ENCODE peak calls at places on chromosomes 13 and 19, in ten cellular contexts. One of them, this sample, is unnamed.

GRCh38 chr19:18603255-18603957 is 3.2 kb downstream of the CRLF1 start:
- DNase-seq in neural progenitor cell: peak; percentile 75
- DNase-seq in CD8-positive, alpha-beta memory T cell: no peak
- DNase-seq in stimulated activated CD4-positive, alpha-beta T cell treated with anti-CD3 and anti-CD28 coated beads, TNF-alpha, amount 100 ng/mL, for 1 hour: no peak
- DNase-seq in RPMI7951: no peak
- DNase-seq in right cardiac atrium: peak; percentile 72
- DNase-seq in left cardiac atrium: no peak
- DNase-seq in stimulated activated CD8-positive, alpha-beta memory T cell treated with anti-CD3 and anti-CD28 coated beads, Interleukin-7, amount 100 ng/mL, for 24 hours: no peak
- DNase-seq in HTR-8/SVneo: no peak
- DNase-seq in COLO829: no peak
- DNase-seq in this sample: no peak

GRCh38 chr19:52689804-52690394 is 44.9 kb downstream of the ZNF611 start:
- DNase-seq in neural progenitor cell: peak; percentile 44
- DNase-seq in CD8-positive, alpha-beta memory T cell: peak; percentile 24
- DNase-seq in stimulated activated CD4-positive, alpha-beta T cell treated with anti-CD3 and anti-CD28 coated beads, TNF-alpha, amount 100 ng/mL, for 1 hour: no peak
- DNase-seq in RPMI7951: no peak
- DNase-seq in right cardiac atrium: peak; percentile 80
- DNase-seq in left cardiac atrium: peak; percentile 63
- DNase-seq in stimulated activated CD8-positive, alpha-beta memory T cell treated with anti-CD3 and anti-CD28 coated beads, Interleukin-7, amount 100 ng/mL, for 24 hours: peak; percentile 2
- DNase-seq in HTR-8/SVneo: no peak
- DNase-seq in COLO829: peak; percentile 0
- DNase-seq in this sample: no peak

GRCh38 chr13:102678339-102679122 is 16.3 kb downstream of the METTL21C start:
- DNase-seq in neural progenitor cell: no peak
- DNase-seq in CD8-positive, alpha-beta memory T cell: no peak
- DNase-seq in stimulated activated CD4-positive, alpha-beta T cell treated with anti-CD3 and anti-CD28 coated beads, TNF-alpha, amount 100 ng/mL, for 1 hour: no peak
- DNase-seq in RPMI7951: no peak
- DNase-seq in right cardiac atrium: no peak
- DNase-seq in left cardiac atrium: no peak
- DNase-seq in stimulated activated CD8-positive, alpha-beta memory T cell treated with anti-CD3 and anti-CD28 coated beads, Interleukin-7, amount 100 ng/mL, for 24 hours: no peak
- DNase-seq in HTR-8/SVneo: no peak
- DNase-seq in COLO829: no peak
- DNase-seq in this sample: no peak

GRCh38 chr19:38850976-38851621 is 1.3 kb upstream of the HNRNPL start:
- DNase-seq in neural progenitor cell: peak; percentile 80
- DNase-seq in CD8-positive, alpha-beta memory T cell: peak; percentile 63
- DNase-seq in stimulated activated CD4-positive, alpha-beta T cell treated with anti-CD3 and anti-CD28 coated beads, TNF-alpha, amount 100 ng/mL, for 1 hour: no peak
- DNase-seq in RPMI7951: no peak
- DNase-seq in right cardiac atrium: peak; percentile 78
- DNase-seq in left cardiac atrium: peak; percentile 44
- DNase-seq in stimulated activated CD8-positive, alpha-beta memory T cell treated with anti-CD3 and anti-CD28 coated beads, Interleukin-7, amount 100 ng/mL, for 24 hours: no peak
- DNase-seq in HTR-8/SVneo: no peak
- DNase-seq in COLO829: no peak
- DNase-seq in this sample: no peak

GRCh38 chr13:73585236-73585635 is 526.4 kb downstream of the KLF5 start:
- DNase-seq in neural progenitor cell: no peak
- DNase-seq in CD8-positive, alpha-beta memory T cell: no peak
- DNase-seq in stimulated activated CD4-positive, alpha-beta T cell treated with anti-CD3 and anti-CD28 coated beads, TNF-alpha, amount 100 ng/mL, for 1 hour: no peak
- DNase-seq in RPMI7951: no peak
- DNase-seq in right cardiac atrium: no peak
- DNase-seq in left cardiac atrium: no peak
- DNase-seq in stimulated activated CD8-positive, alpha-beta memory T cell treated with anti-CD3 and anti-CD28 coated beads, Interleukin-7, amount 100 ng/mL, for 24 hours: no peak
- DNase-seq in HTR-8/SVneo: no peak
- DNase-seq in COLO829: no peak
- DNase-seq in this sample: no peak

GRCh38 chr13:94251801-94252200 is 227.7 kb downstream of the DCT start:
- DNase-seq in neural progenitor cell: no peak
- DNase-seq in CD8-positive, alpha-beta memory T cell: no peak
- DNase-seq in stimulated activated CD4-positive, alpha-beta T cell treated with anti-CD3 and anti-CD28 coated beads, TNF-alpha, amount 100 ng/mL, for 1 hour: no peak
- DNase-seq in RPMI7951: no peak
- DNase-seq in right cardiac atrium: peak; percentile 61
- DNase-seq in left cardiac atrium: peak; percentile 18
- DNase-seq in stimulated activated CD8-positive, alpha-beta memory T cell treated with anti-CD3 and anti-CD28 coated beads, Interleukin-7, amount 100 ng/mL, for 24 hours: no peak
- DNase-seq in HTR-8/SVneo: no peak
- DNase-seq in COLO829: no peak
- DNase-seq in this sample: no peak

GRCh38 chr19:38036707-38037106 is 129.7 kb downstream of the SIPA1L3 start:
- DNase-seq in neural progenitor cell: no peak
- DNase-seq in CD8-positive, alpha-beta memory T cell: no peak
- DNase-seq in stimulated activated CD4-positive, alpha-beta T cell treated with anti-CD3 and anti-CD28 coated beads, TNF-alpha, amount 100 ng/mL, for 1 hour: no peak
- DNase-seq in RPMI7951: no peak
- DNase-seq in right cardiac atrium: no peak
- DNase-seq in left cardiac atrium: no peak
- DNase-seq in stimulated activated CD8-positive, alpha-beta memory T cell treated with anti-CD3 and anti-CD28 coated beads, Interleukin-7, amount 100 ng/mL, for 24 hours: no peak
- DNase-seq in HTR-8/SVneo: no peak
- DNase-seq in COLO829: no peak
- DNase-seq in this sample: no peak

GRCh38 chr19:45311640-45312039 is 11.0 kb downstream of the CKM start:
- DNase-seq in neural progenitor cell: no peak
- DNase-seq in CD8-positive, alpha-beta memory T cell: no peak
- DNase-seq in stimulated activated CD4-positive, alpha-beta T cell treated with anti-CD3 and anti-CD28 coated beads, TNF-alpha, amount 100 ng/mL, for 1 hour: no peak
- DNase-seq in RPMI7951: peak; percentile 61
- DNase-seq in right cardiac atrium: peak; percentile 71
- DNase-seq in left cardiac atrium: peak; percentile 44
- DNase-seq in stimulated activated CD8-positive, alpha-beta memory T cell treated with anti-CD3 and anti-CD28 coated beads, Interleukin-7, amount 100 ng/mL, for 24 hours: no peak
- DNase-seq in HTR-8/SVneo: no peak
- DNase-seq in COLO829: no peak
- DNase-seq in this sample: no peak

GRCh38 chr13:33381906-33382305 is 96.4 kb upstream of the STARD13 start:
- DNase-seq in neural progenitor cell: no peak
- DNase-seq in CD8-positive, alpha-beta memory T cell: no peak
- DNase-seq in stimulated activated CD4-positive, alpha-beta T cell treated with anti-CD3 and anti-CD28 coated beads, TNF-alpha, amount 100 ng/mL, for 1 hour: no peak
- DNase-seq in RPMI7951: no peak
- DNase-seq in right cardiac atrium: no peak
- DNase-seq in left cardiac atrium: no peak
- DNase-seq in stimulated activated CD8-positive, alpha-beta memory T cell treated with anti-CD3 and anti-CD28 coated beads, Interleukin-7, amount 100 ng/mL, for 24 hours: no peak
- DNase-seq in HTR-8/SVneo: no peak
- DNase-seq in COLO829: no peak
- DNase-seq in this sample: no peak

GRCh38 chr19:18252370-18252717 is 21.9 kb downstream of the IQCN start:
- DNase-seq in neural progenitor cell: no peak
- DNase-seq in CD8-positive, alpha-beta memory T cell: no peak
- DNase-seq in stimulated activated CD4-positive, alpha-beta T cell treated with anti-CD3 and anti-CD28 coated beads, TNF-alpha, amount 100 ng/mL, for 1 hour: no peak
- DNase-seq in RPMI7951: no peak
- DNase-seq in right cardiac atrium: no peak
- DNase-seq in left cardiac atrium: no peak
- DNase-seq in stimulated activated CD8-positive, alpha-beta memory T cell treated with anti-CD3 and anti-CD28 coated beads, Interleukin-7, amount 100 ng/mL, for 24 hours: no peak
- DNase-seq in HTR-8/SVneo: no peak
- DNase-seq in COLO829: no peak
- DNase-seq in this sample: no peak

GRCh38 chr19:55095260-55096060 is 19.8 kb downstream of the EPS8L1 start:
- DNase-seq in neural progenitor cell: peak; percentile 48
- DNase-seq in CD8-positive, alpha-beta memory T cell: no peak
- DNase-seq in stimulated activated CD4-positive, alpha-beta T cell treated with anti-CD3 and anti-CD28 coated beads, TNF-alpha, amount 100 ng/mL, for 1 hour: no peak
- DNase-seq in RPMI7951: no peak
- DNase-seq in right cardiac atrium: peak; percentile 28
- DNase-seq in left cardiac atrium: no peak
- DNase-seq in stimulated activated CD8-positive, alpha-beta memory T cell treated with anti-CD3 and anti-CD28 coated beads, Interleukin-7, amount 100 ng/mL, for 24 hours: no peak
- DNase-seq in HTR-8/SVneo: no peak
- DNase-seq in COLO829: no peak
- DNase-seq in this sample: no peak

GRCh38 chr19:8208710-8209110 is 460 bp upstream of the CERS4 start:
- DNase-seq in neural progenitor cell: no peak
- DNase-seq in CD8-positive, alpha-beta memory T cell: no peak
- DNase-seq in stimulated activated CD4-positive, alpha-beta T cell treated with anti-CD3 and anti-CD28 coated beads, TNF-alpha, amount 100 ng/mL, for 1 hour: no peak
- DNase-seq in RPMI7951: no peak
- DNase-seq in right cardiac atrium: peak; percentile 92
- DNase-seq in left cardiac atrium: no peak
- DNase-seq in stimulated activated CD8-positive, alpha-beta memory T cell treated with anti-CD3 and anti-CD28 coated beads, Interleukin-7, amount 100 ng/mL, for 24 hours: no peak
- DNase-seq in HTR-8/SVneo: no peak
- DNase-seq in COLO829: no peak
- DNase-seq in this sample: no peak

GRCh38 chr13:99316224-99316623 is 9.0 kb upstream of the GPR183 start:
- DNase-seq in neural progenitor cell: no peak
- DNase-seq in CD8-positive, alpha-beta memory T cell: no peak
- DNase-seq in stimulated activated CD4-positive, alpha-beta T cell treated with anti-CD3 and anti-CD28 coated beads, TNF-alpha, amount 100 ng/mL, for 1 hour: no peak
- DNase-seq in RPMI7951: no peak
- DNase-seq in right cardiac atrium: no peak
- DNase-seq in left cardiac atrium: no peak
- DNase-seq in stimulated activated CD8-positive, alpha-beta memory T cell treated with anti-CD3 and anti-CD28 coated beads, Interleukin-7, amount 100 ng/mL, for 24 hours: no peak
- DNase-seq in HTR-8/SVneo: no peak
- DNase-seq in COLO829: no peak
- DNase-seq in this sample: no peak

GRCh38 chr19:41616785-41617621 is 9.9 kb downstream of the CEACAM4 start:
- DNase-seq in neural progenitor cell: peak; percentile 29
- DNase-seq in CD8-positive, alpha-beta memory T cell: no peak
- DNase-seq in stimulated activated CD4-positive, alpha-beta T cell treated with anti-CD3 and anti-CD28 coated beads, TNF-alpha, amount 100 ng/mL, for 1 hour: no peak
- DNase-seq in RPMI7951: peak; percentile 24
- DNase-seq in right cardiac atrium: no peak
- DNase-seq in left cardiac atrium: no peak
- DNase-seq in stimulated activated CD8-positive, alpha-beta memory T cell treated with anti-CD3 and anti-CD28 coated beads, Interleukin-7, amount 100 ng/mL, for 24 hours: no peak
- DNase-seq in HTR-8/SVneo: peak; percentile 19
- DNase-seq in COLO829: no peak
- DNase-seq in this sample: no peak

GRCh38 chr13:113116871-113117271 is 5.7 kb upstream of the F10 start:
- DNase-seq in neural progenitor cell: no peak
- DNase-seq in CD8-positive, alpha-beta memory T cell: no peak
- DNase-seq in stimulated activated CD4-positive, alpha-beta T cell treated with anti-CD3 and anti-CD28 coated beads, TNF-alpha, amount 100 ng/mL, for 1 hour: no peak
- DNase-seq in RPMI7951: no peak
- DNase-seq in right cardiac atrium: no peak
- DNase-seq in left cardiac atrium: no peak
- DNase-seq in stimulated activated CD8-positive, alpha-beta memory T cell treated with anti-CD3 and anti-CD28 coated beads, Interleukin-7, amount 100 ng/mL, for 24 hours: no peak
- DNase-seq in HTR-8/SVneo: no peak
- DNase-seq in COLO829: no peak
- DNase-seq in this sample: no peak

GRCh38 chr13:27171244-27171829 is at the start of gene USP12:
- DNase-seq in neural progenitor cell: no peak
- DNase-seq in CD8-positive, alpha-beta memory T cell: peak; percentile 28
- DNase-seq in stimulated activated CD4-positive, alpha-beta T cell treated with anti-CD3 and anti-CD28 coated beads, TNF-alpha, amount 100 ng/mL, for 1 hour: no peak
- DNase-seq in RPMI7951: no peak
- DNase-seq in right cardiac atrium: no peak
- DNase-seq in left cardiac atrium: peak; percentile 53
- DNase-seq in stimulated activated CD8-positive, alpha-beta memory T cell treated with anti-CD3 and anti-CD28 coated beads, Interleukin-7, amount 100 ng/mL, for 24 hours: no peak
- DNase-seq in HTR-8/SVneo: no peak
- DNase-seq in COLO829: no peak
- DNase-seq in this sample: no peak

GRCh38 chr19:3162418-3163229 is 15.9 kb upstream of the S1PR4 start:
- DNase-seq in neural progenitor cell: no peak
- DNase-seq in CD8-positive, alpha-beta memory T cell: no peak
- DNase-seq in stimulated activated CD4-positive, alpha-beta T cell treated with anti-CD3 and anti-CD28 coated beads, TNF-alpha, amount 100 ng/mL, for 1 hour: no peak
- DNase-seq in RPMI7951: peak; percentile 81
- DNase-seq in right cardiac atrium: peak; percentile 42
- DNase-seq in left cardiac atrium: no peak
- DNase-seq in stimulated activated CD8-positive, alpha-beta memory T cell treated with anti-CD3 and anti-CD28 coated beads, Interleukin-7, amount 100 ng/mL, for 24 hours: no peak
- DNase-seq in HTR-8/SVneo: no peak
- DNase-seq in COLO829: peak; percentile 78
- DNase-seq in this sample: no peak

GRCh38 chr13:24511824-24512207 is 762 bp downstream of the PARP4 start:
- DNase-seq in neural progenitor cell: no peak
- DNase-seq in CD8-positive, alpha-beta memory T cell: no peak
- DNase-seq in stimulated activated CD4-positive, alpha-beta T cell treated with anti-CD3 and anti-CD28 coated beads, TNF-alpha, amount 100 ng/mL, for 1 hour: no peak
- DNase-seq in RPMI7951: no peak
- DNase-seq in right cardiac atrium: no peak
- DNase-seq in left cardiac atrium: no peak
- DNase-seq in stimulated activated CD8-positive, alpha-beta memory T cell treated with anti-CD3 and anti-CD28 coated beads, Interleukin-7, amount 100 ng/mL, for 24 hours: no peak
- DNase-seq in HTR-8/SVneo: no peak
- DNase-seq in COLO829: peak; percentile 2
- DNase-seq in this sample: no peak

GRCh38 chr13:80654638-80655249 is 313.8 kb upstream of the SPRY2 start:
- DNase-seq in neural progenitor cell: no peak
- DNase-seq in CD8-positive, alpha-beta memory T cell: no peak
- DNase-seq in stimulated activated CD4-positive, alpha-beta T cell treated with anti-CD3 and anti-CD28 coated beads, TNF-alpha, amount 100 ng/mL, for 1 hour: no peak
- DNase-seq in RPMI7951: no peak
- DNase-seq in right cardiac atrium: peak; percentile 53
- DNase-seq in left cardiac atrium: peak; percentile 18
- DNase-seq in stimulated activated CD8-positive, alpha-beta memory T cell treated with anti-CD3 and anti-CD28 coated beads, Interleukin-7, amount 100 ng/mL, for 24 hours: no peak
- DNase-seq in HTR-8/SVneo: no peak
- DNase-seq in COLO829: no peak
- DNase-seq in this sample: no peak

GRCh38 chr13:43303040-43303729 is 279.8 kb downstream of the DNAJC15 start:
- DNase-seq in neural progenitor cell: peak; percentile 82
- DNase-seq in CD8-positive, alpha-beta memory T cell: no peak
- DNase-seq in stimulated activated CD4-positive, alpha-beta T cell treated with anti-CD3 and anti-CD28 coated beads, TNF-alpha, amount 100 ng/mL, for 1 hour: no peak
- DNase-seq in RPMI7951: peak; percentile 74
- DNase-seq in right cardiac atrium: peak; percentile 78
- DNase-seq in left cardiac atrium: peak; percentile 71
- DNase-seq in stimulated activated CD8-positive, alpha-beta memory T cell treated with anti-CD3 and anti-CD28 coated beads, Interleukin-7, amount 100 ng/mL, for 24 hours: no peak
- DNase-seq in HTR-8/SVneo: peak; percentile 17
- DNase-seq in COLO829: peak; percentile 38
- DNase-seq in this sample: no peak

GRCh38 chr13:100508391-100508790 is 80.2 kb downstream of the GGACT start:
- DNase-seq in neural progenitor cell: no peak
- DNase-seq in CD8-positive, alpha-beta memory T cell: no peak
- DNase-seq in stimulated activated CD4-positive, alpha-beta T cell treated with anti-CD3 and anti-CD28 coated beads, TNF-alpha, amount 100 ng/mL, for 1 hour: no peak
- DNase-seq in RPMI7951: no peak
- DNase-seq in right cardiac atrium: no peak
- DNase-seq in left cardiac atrium: no peak
- DNase-seq in stimulated activated CD8-positive, alpha-beta memory T cell treated with anti-CD3 and anti-CD28 coated beads, Interleukin-7, amount 100 ng/mL, for 24 hours: no peak
- DNase-seq in HTR-8/SVneo: no peak
- DNase-seq in COLO829: no peak
- DNase-seq in this sample: no peak

GRCh38 chr13:24683370-24683769 is 3.2 kb downstream of the ATP12A start:
- DNase-seq in neural progenitor cell: no peak
- DNase-seq in CD8-positive, alpha-beta memory T cell: no peak
- DNase-seq in stimulated activated CD4-positive, alpha-beta T cell treated with anti-CD3 and anti-CD28 coated beads, TNF-alpha, amount 100 ng/mL, for 1 hour: no peak
- DNase-seq in RPMI7951: no peak
- DNase-seq in right cardiac atrium: no peak
- DNase-seq in left cardiac atrium: no peak
- DNase-seq in stimulated activated CD8-positive, alpha-beta memory T cell treated with anti-CD3 and anti-CD28 coated beads, Interleukin-7, amount 100 ng/mL, for 24 hours: no peak
- DNase-seq in HTR-8/SVneo: no peak
- DNase-seq in COLO829: no peak
- DNase-seq in this sample: no peak

GRCh38 chr19:2977686-2978466 is 512 bp downstream of the TLE6 start:
- DNase-seq in neural progenitor cell: peak; percentile 23
- DNase-seq in CD8-positive, alpha-beta memory T cell: no peak
- DNase-seq in stimulated activated CD4-positive, alpha-beta T cell treated with anti-CD3 and anti-CD28 coated beads, TNF-alpha, amount 100 ng/mL, for 1 hour: no peak
- DNase-seq in RPMI7951: no peak
- DNase-seq in right cardiac atrium: peak; percentile 62
- DNase-seq in left cardiac atrium: no peak
- DNase-seq in stimulated activated CD8-positive, alpha-beta memory T cell treated with anti-CD3 and anti-CD28 coated beads, Interleukin-7, amount 100 ng/mL, for 24 hours: no peak
- DNase-seq in HTR-8/SVneo: no peak
- DNase-seq in COLO829: no peak
- DNase-seq in this sample: no peak

GRCh38 chr19:41997121-41997850 is 3.3 kb upstream of the ATP1A3 start:
- DNase-seq in neural progenitor cell: peak; percentile 90
- DNase-seq in CD8-positive, alpha-beta memory T cell: peak; percentile 35
- DNase-seq in stimulated activated CD4-positive, alpha-beta T cell treated with anti-CD3 and anti-CD28 coated beads, TNF-alpha, amount 100 ng/mL, for 1 hour: no peak
- DNase-seq in RPMI7951: peak; percentile 36
- DNase-seq in right cardiac atrium: peak; percentile 70
- DNase-seq in left cardiac atrium: peak; percentile 55
- DNase-seq in stimulated activated CD8-positive, alpha-beta memory T cell treated with anti-CD3 and anti-CD28 coated beads, Interleukin-7, amount 100 ng/mL, for 24 hours: peak; percentile 12
- DNase-seq in HTR-8/SVneo: peak; percentile 75
- DNase-seq in COLO829: peak; percentile 59
- DNase-seq in this sample: no peak

GRCh38 chr13:28012896-28013295 is 24.4 kb upstream of the URAD start:
- DNase-seq in neural progenitor cell: no peak
- DNase-seq in CD8-positive, alpha-beta memory T cell: no peak
- DNase-seq in stimulated activated CD4-positive, alpha-beta T cell treated with anti-CD3 and anti-CD28 coated beads, TNF-alpha, amount 100 ng/mL, for 1 hour: no peak
- DNase-seq in RPMI7951: no peak
- DNase-seq in right cardiac atrium: no peak
- DNase-seq in left cardiac atrium: no peak
- DNase-seq in stimulated activated CD8-positive, alpha-beta memory T cell treated with anti-CD3 and anti-CD28 coated beads, Interleukin-7, amount 100 ng/mL, for 24 hours: no peak
- DNase-seq in HTR-8/SVneo: no peak
- DNase-seq in COLO829: no peak
- DNase-seq in this sample: no peak

GRCh38 chr13:110575322-110576069 is 14.0 kb upstream of the RAB20 start:
- DNase-seq in neural progenitor cell: peak; percentile 18
- DNase-seq in CD8-positive, alpha-beta memory T cell: no peak
- DNase-seq in stimulated activated CD4-positive, alpha-beta T cell treated with anti-CD3 and anti-CD28 coated beads, TNF-alpha, amount 100 ng/mL, for 1 hour: no peak
- DNase-seq in RPMI7951: peak; percentile 38
- DNase-seq in right cardiac atrium: peak; percentile 51
- DNase-seq in left cardiac atrium: peak; percentile 50
- DNase-seq in stimulated activated CD8-positive, alpha-beta memory T cell treated with anti-CD3 and anti-CD28 coated beads, Interleukin-7, amount 100 ng/mL, for 24 hours: no peak
- DNase-seq in HTR-8/SVneo: no peak
- DNase-seq in COLO829: no peak
- DNase-seq in this sample: no peak

GRCh38 chr19:47100290-47100689 is 13.3 kb downstream of the ZC3H4 start:
- DNase-seq in neural progenitor cell: no peak
- DNase-seq in CD8-positive, alpha-beta memory T cell: no peak
- DNase-seq in stimulated activated CD4-positive, alpha-beta T cell treated with anti-CD3 and anti-CD28 coated beads, TNF-alpha, amount 100 ng/mL, for 1 hour: no peak
- DNase-seq in RPMI7951: no peak
- DNase-seq in right cardiac atrium: no peak
- DNase-seq in left cardiac atrium: no peak
- DNase-seq in stimulated activated CD8-positive, alpha-beta memory T cell treated with anti-CD3 and anti-CD28 coated beads, Interleukin-7, amount 100 ng/mL, for 24 hours: no peak
- DNase-seq in HTR-8/SVneo: no peak
- DNase-seq in COLO829: no peak
- DNase-seq in this sample: no peak

GRCh38 chr19:9323557-9323918 is 441 bp upstream of the ZNF559 start:
- DNase-seq in neural progenitor cell: no peak
- DNase-seq in CD8-positive, alpha-beta memory T cell: no peak
- DNase-seq in stimulated activated CD4-positive, alpha-beta T cell treated with anti-CD3 and anti-CD28 coated beads, TNF-alpha, amount 100 ng/mL, for 1 hour: no peak
- DNase-seq in RPMI7951: peak; percentile 90
- DNase-seq in right cardiac atrium: peak; percentile 84
- DNase-seq in left cardiac atrium: peak; percentile 75
- DNase-seq in stimulated activated CD8-positive, alpha-beta memory T cell treated with anti-CD3 and anti-CD28 coated beads, Interleukin-7, amount 100 ng/mL, for 24 hours: no peak
- DNase-seq in HTR-8/SVneo: peak; percentile 54
- DNase-seq in COLO829: peak; percentile 59
- DNase-seq in this sample: peak; percentile 51